ENCODE peak calls at places on chromosome 7, in nine cellular contexts. I, N, Z, A, M, G, H, Q and K are unnamed samples.

GRCh38 chr7:64879097-64879730 is 23.9 kb upstream of the ZNF273 start:
- DNase-seq in Z (no peak), H (no peak), M (no peak), A (no peak), Q (no peak), N (no peak), I (no peak), G (no peak), K (no peak)

GRCh38 chr7:102270176-102270887 is 16.3 kb upstream of the SH2B2 start:
- DNase-seq in M (no peak), G (no peak), Z (no peak), Q (no peak), I (no peak), A (no peak), H (no peak), N (no peak), K (no peak)

GRCh38 chr7:154167051-154167450 is 114.9 kb downstream of the DPP6 start:
- DNase-seq in M (no peak), I (no peak), H (no peak), G (no peak), Z (no peak), Q (no peak), A (no peak), N (no peak), K (no peak)

GRCh38 chr7:39240864-39241263 is 263.2 kb downstream of the POU6F2 start:
- DNase-seq in H (no peak), N (no peak), Z (no peak), A (no peak), I (no peak), G (no peak), M (no peak), Q (no peak), K (no peak)

GRCh38 chr7:118080947-118081346 is 103.0 kb upstream of the LSM8 start:
- DNase-seq in M (no peak), H (peak), I (no peak), N (no peak), G (no peak), A (peak), Z (peak), Q (no peak), K (peak)

GRCh38 chr7:95420996-95421846 is 13.6 kb downstream of the PON2 start:
- DNase-seq in G (no peak), A (no peak), H (peak), Q (no peak), M (no peak), I (no peak), N (no peak), Z (peak), K (no peak)

GRCh38 chr7:6432786-6433185 is 15.0 kb downstream of the DAGLB start:
- DNase-seq in G (no peak), M (no peak), A (no peak), I (no peak), H (no peak), Z (no peak), N (no peak), Q (no peak), K (no peak)

GRCh38 chr7:155218276-155219153 is 79.2 kb upstream of the INSIG1 start:
- DNase-seq in M (no peak), N (no peak), H (no peak), G (no peak), Z (no peak), Q (no peak), I (no peak), A (no peak), K (no peak)

GRCh38 chr7:100983451-100984187 is 14.3 kb downstream of the MUC12 start:
- DNase-seq in N (no peak), Q (peak), Z (peak), M (no peak), H (peak), I (no peak), G (no peak), A (peak), K (no peak)

GRCh38 chr7:79897166-79897565 is 237.5 kb upstream of the GNAI1 start:
- DNase-seq in A (peak), H (no peak), N (no peak), Z (no peak), I (no peak), M (no peak), Q (no peak), G (no peak), K (no peak)

GRCh38 chr7:86884152-86884551 is 175.3 kb downstream of the ELAPOR2 start:
- DNase-seq in Q (no peak), I (no peak), G (no peak), Z (peak), M (no peak), N (no peak), H (no peak), A (no peak), K (no peak)

GRCh38 chr7:18706648-18707047 is 211.1 kb downstream of the HDAC9 start:
- DNase-seq in I (no peak), G (no peak), Z (no peak), N (no peak), A (no peak), H (no peak), M (no peak), Q (no peak), K (no peak)

GRCh38 chr7:113783403-113783802 is 135.4 kb downstream of the PPP1R3A start:
- DNase-seq in N (no peak), M (no peak), Q (no peak), G (no peak), Z (no peak), A (no peak), H (no peak), I (no peak), K (no peak)

GRCh38 chr7:50266893-50267386 is 37.6 kb upstream of the IKZF1 start:
- DNase-seq in I (no peak), H (no peak), Q (peak), A (no peak), G (peak), M (no peak), N (peak), Z (no peak), K (peak)

GRCh38 chr7:128831994-128832879 is 2.0 kb downstream of the FLNC start:
- DNase-seq in N (no peak), Q (no peak), A (peak), I (peak), H (no peak), Z (peak), G (no peak), M (no peak), K (peak)

GRCh38 chr7:104231054-104232046 is 23.5 kb upstream of the ORC5 start:
- DNase-seq in I (no peak), M (no peak), Z (peak), G (peak), Q (peak), A (peak), N (peak), H (peak), K (peak)

GRCh38 chr7:25669954-25670841 is 441.9 kb upstream of the NPVF start:
- DNase-seq in I (peak), H (no peak), M (no peak), N (no peak), Z (peak), A (no peak), Q (no peak), G (no peak), K (peak)

GRCh38 chr7:96612034-96612433 is 97.6 kb downstream of the SEM1 start:
- DNase-seq in Z (no peak), G (no peak), I (no peak), M (no peak), H (no peak), Q (no peak), A (no peak), N (no peak), K (no peak)
- H3K27ac ChIP-seq in Z (no peak), G (no peak), I (no peak), M (no peak), H (no peak), Q (no peak), A (no peak), N (no peak), K (no peak)

GRCh38 chr7:121076350-121077164 is 88.0 kb downstream of the CPED1 start:
- DNase-seq in G (no peak), M (no peak), I (no peak), Q (no peak), H (no peak), Z (peak), N (no peak), A (peak), K (no peak)
- H3K27ac ChIP-seq in G (no peak), M (no peak), I (peak), Q (no peak), H (no peak), Z (no peak), N (peak), A (no peak), K (no peak)

DNA sequence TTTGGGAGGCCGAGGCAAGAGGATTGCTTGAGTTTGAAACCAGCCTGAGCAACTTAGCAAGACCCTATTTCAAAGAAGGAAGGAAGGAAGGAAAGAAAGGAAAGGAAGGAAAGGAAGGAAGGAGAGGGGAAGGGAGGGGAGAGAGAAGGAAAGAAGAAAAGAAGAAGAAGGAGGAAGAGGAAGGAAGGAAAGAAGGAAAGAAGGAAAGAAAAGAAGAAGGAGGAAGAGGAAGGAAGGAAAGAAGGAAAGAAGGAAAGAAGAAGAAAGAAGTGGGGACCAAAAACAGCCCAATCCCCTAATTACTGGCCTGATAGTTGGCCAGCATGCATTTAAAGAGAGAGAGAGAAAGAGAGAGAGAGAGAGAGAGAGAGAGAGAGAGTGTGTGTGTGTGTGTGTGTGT is 66.4 kb downstream of the EEPD1 start:
- DNase-seq in A (no peak), N (no peak), Q (no peak), G (no peak), H (no peak), M (no peak), I (no peak), Z (no peak), K (no peak)
- H3K27ac ChIP-seq in A (no peak), N (no peak), Q (no peak), G (no peak), H (no peak), M (no peak), I (no peak), Z (no peak), K (no peak)

DNA sequence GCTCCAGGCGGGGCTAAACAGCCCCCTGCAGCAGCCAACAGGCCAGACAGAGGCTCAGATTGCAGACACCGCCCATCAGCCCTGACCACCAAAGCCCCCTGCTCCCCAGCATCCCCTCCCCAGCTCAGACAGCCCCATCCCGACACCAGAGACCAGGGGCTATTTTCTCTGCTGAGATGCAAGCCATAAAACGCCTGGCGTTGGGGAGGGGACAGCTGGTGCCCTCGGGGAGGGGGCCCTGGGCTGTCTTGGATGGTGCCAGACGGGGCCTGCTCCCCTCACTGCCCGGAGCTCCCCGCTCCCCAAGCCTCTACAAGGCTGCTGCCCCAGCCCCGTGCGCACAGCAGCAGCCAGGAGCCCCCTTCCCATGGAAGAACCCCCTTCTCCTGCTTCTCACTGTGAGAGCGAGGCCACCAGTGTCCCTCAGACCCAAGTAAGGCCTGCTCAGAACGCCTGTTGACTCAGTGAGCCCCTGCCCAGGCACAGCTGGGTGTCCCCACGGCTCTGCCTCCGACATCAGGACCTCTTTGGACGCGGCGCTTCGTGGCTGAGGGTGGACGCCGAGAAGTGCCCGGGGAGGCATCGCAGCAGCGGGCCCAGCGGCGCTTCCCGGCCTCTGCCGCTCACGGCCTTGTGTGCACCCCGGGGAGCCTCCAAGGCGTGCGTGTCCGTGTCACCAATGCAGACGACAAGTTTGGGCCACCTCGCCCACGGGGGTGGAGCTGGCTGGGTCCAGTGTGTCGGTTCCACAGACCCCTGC is 32.0 kb downstream of the GET4 start:
- DNase-seq in N (no peak), A (no peak), G (peak), Q (no peak), M (peak), H (no peak), Z (no peak), I (no peak), K (no peak)
- H3K27ac ChIP-seq in N (no peak), A (no peak), G (no peak), Q (no peak), M (peak), H (peak), Z (no peak), I (no peak), K (no peak)

DNA sequence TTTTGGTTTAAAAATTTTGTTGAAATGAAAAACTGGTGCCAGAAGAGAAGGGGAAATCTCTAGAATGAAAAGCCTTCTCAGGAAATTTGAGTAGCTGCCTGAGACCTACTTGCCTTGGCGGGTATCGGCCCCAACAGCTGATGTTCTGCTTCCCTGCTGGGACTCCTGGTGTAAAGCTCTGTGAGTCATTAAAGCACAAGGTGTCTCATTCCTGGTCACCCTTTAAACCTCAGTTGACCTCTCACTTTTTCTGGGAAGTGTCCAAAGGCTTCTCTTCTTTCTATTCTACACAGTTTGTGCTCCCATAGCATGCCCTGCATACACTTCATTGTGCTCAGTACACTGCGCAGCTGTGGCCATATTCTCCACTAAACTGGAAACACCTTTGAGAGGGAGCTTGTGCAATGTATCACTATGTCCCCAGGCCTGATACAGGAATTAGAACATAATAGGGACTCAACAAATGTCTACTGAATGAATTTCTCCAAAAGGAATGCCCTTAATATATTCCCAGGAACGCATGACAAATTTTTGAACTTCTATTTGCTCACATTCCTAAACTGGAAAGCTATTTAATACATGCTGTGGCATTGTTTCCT is 303.9 kb downstream of the SDHAF3 start:
- DNase-seq in A (no peak), I (no peak), N (no peak), G (no peak), M (no peak), Z (no peak), Q (no peak), H (no peak), K (no peak)
- H3K27ac ChIP-seq in A (no peak), I (no peak), N (no peak), G (no peak), M (no peak), Z (no peak), Q (no peak), H (no peak), K (no peak)

GRCh38 chr7:7563813-7564212 is 2.9 kb upstream of the MIOS start:
- DNase-seq in I (no peak), H (no peak), M (no peak), G (no peak), Q (no peak), N (no peak), A (peak), Z (no peak), K (no peak)

GRCh38 chr7:7564323-7564780 is 2.3 kb upstream of the MIOS start:
- DNase-seq in N (no peak), I (no peak), G (no peak), H (peak), Q (no peak), M (no peak), Z (peak), A (peak), K (no peak)

GRCh38 chr7:7566651-7567611 is at the start of gene MIOS:
- DNase-seq in A (peak), I (peak), N (peak), Z (peak), Q (peak), M (peak), G (peak), H (peak), K (peak)

GRCh38 chr7:7565746-7566650 is 686 bp upstream of the MIOS start:
- DNase-seq in M (no peak), I (peak), Q (peak), A (peak), N (no peak), H (no peak), Z (peak), G (no peak), K (no peak)

DNA sequence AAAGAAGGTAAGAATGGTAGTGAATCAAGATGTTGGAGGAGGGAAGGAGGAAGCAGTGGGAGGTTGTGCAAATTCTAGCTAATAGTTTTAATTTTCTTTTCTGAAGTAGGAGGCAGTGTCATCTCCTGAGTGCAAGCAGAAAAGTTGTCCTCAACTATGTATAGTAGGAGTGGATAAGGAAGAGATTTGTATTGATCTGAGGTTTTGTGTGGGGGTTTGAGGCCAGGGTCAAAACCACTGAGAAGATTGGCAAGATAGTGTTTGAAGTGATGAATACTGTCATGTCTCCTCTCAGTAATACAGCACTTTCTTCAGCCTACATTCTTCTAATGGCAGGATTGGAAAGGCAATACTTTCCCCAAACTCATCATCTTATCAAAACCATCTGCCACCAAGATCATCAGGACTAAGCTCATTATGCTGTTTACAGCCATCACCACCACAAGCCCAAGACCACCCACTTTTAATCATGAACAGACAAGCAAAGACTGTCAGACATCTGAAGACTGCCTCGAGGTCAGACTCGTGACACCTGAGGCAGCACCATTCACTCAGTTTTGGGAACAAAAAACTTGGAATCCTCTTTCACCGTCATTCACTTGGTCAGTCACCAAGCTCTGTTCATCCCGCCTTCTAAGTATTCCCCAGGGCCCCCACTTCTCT is 1.5 kb upstream of the MIOS start:
- DNase-seq in H (no peak), Q (no peak), I (no peak), A (peak), N (no peak), M (no peak), Z (no peak), G (no peak), K (no peak)
- H3K27ac ChIP-seq in H (no peak), Q (peak), I (peak), A (no peak), N (no peak), M (no peak), Z (peak), G (no peak), K (no peak)

GRCh38 chr7:125396466-125397151 is 467.0 kb upstream of the POT1 start:
- DNase-seq in Z (no peak), A (no peak), H (no peak), I (no peak), Q (no peak), M (no peak), G (no peak), N (no peak), K (no peak)
- H3K27ac ChIP-seq in Z (no peak), A (no peak), H (no peak), I (no peak), Q (no peak), M (no peak), G (no peak), N (no peak), K (no peak)

DNA sequence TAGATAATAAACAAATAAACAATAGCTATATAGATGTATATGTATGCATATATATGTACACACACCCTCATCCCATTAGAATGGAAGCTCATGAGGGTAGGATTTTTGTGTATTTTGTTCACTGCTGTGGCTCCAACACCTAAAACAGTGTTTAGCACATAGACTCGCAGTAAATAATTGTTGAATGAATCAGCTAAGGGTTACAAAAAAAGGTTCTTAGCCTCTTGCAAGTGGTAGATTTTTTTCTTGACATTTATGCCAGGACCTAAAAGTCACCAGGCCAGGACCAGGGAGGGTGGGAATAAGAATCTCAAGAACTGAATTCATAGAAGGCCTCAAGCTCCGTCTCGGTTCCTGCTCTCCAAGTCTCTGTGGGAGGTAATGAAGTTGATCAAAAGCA is 82.5 kb upstream of the CAPZA2 start:
- DNase-seq in N (no peak), H (no peak), G (no peak), M (no peak), A (no peak), I (no peak), Q (no peak), Z (no peak), K (no peak)
- H3K27ac ChIP-seq in N (no peak), H (no peak), G (no peak), M (no peak), A (no peak), I (peak), Q (no peak), Z (peak), K (no peak)

GRCh38 chr7:29987083-29987482 is 2.5 kb downstream of the SCRN1 start:
- DNase-seq in Z (peak), M (no peak), A (peak), G (no peak), Q (no peak), N (no peak), H (peak), I (no peak), K (no peak)
- H3K27ac ChIP-seq in Z (peak), M (peak), A (peak), G (no peak), Q (no peak), N (no peak), H (peak), I (no peak), K (peak)

GRCh38 chr7:107932851-107933250 is 41.9 kb downstream of the DLD start:
- DNase-seq in N (no peak), I (no peak), A (no peak), G (no peak), Z (no peak), M (no peak), Q (no peak), H (no peak), K (no peak)
- H3K27ac ChIP-seq in N (no peak), I (no peak), A (no peak), G (no peak), Z (peak), M (no peak), Q (no peak), H (no peak), K (peak)